ENCODE peak calls at places on chromosomes 2 and 18, in eight cellular contexts. One of them, this sample, is unnamed.

GRCh38 chr2:86787701-86788100 is 3.0 kb downstream of the CD8A start:
- DNase-seq in Peyer's patch: no peak
- DNase-seq in progenitor cell of endocrine pancreas: no peak
- DNase-seq in NB4: peak
- DNase-seq in AG09319: no peak
- DNase-seq in activated CD8-positive, alpha-beta T cell treated with anti-CD3 and anti-CD28 coated beads for 36 hours: peak
- DNase-seq in transverse colon: no peak
- DNase-seq in endothelial cell: no peak
- DNase-seq in this sample: no peak

GRCh38 chr2:201696151-201696659 is 2.2 kb downstream of the MPP4 start:
- DNase-seq in Peyer's patch: no peak
- DNase-seq in progenitor cell of endocrine pancreas: no peak
- DNase-seq in NB4: no peak
- DNase-seq in AG09319: no peak
- DNase-seq in activated CD8-positive, alpha-beta T cell treated with anti-CD3 and anti-CD28 coated beads for 36 hours: no peak
- DNase-seq in transverse colon: no peak
- DNase-seq in endothelial cell: no peak
- DNase-seq in this sample: no peak

GRCh38 chr2:230924470-230925341 is at the start of gene GPR55:
- DNase-seq in Peyer's patch: peak
- DNase-seq in progenitor cell of endocrine pancreas: no peak
- DNase-seq in NB4: peak
- DNase-seq in AG09319: no peak
- DNase-seq in activated CD8-positive, alpha-beta T cell treated with anti-CD3 and anti-CD28 coated beads for 36 hours: peak
- DNase-seq in transverse colon: peak
- DNase-seq in endothelial cell: peak
- DNase-seq in this sample: peak

GRCh38 chr2:128402921-128403670 is 84.4 kb upstream of the HS6ST1 start:
- DNase-seq in Peyer's patch: no peak
- DNase-seq in progenitor cell of endocrine pancreas: no peak
- DNase-seq in NB4: peak
- DNase-seq in AG09319: no peak
- DNase-seq in activated CD8-positive, alpha-beta T cell treated with anti-CD3 and anti-CD28 coated beads for 36 hours: no peak
- DNase-seq in transverse colon: no peak
- DNase-seq in endothelial cell: no peak
- DNase-seq in this sample: no peak

GRCh38 chr2:223460774-223461211 is 141.4 kb downstream of the SCG2 start:
- DNase-seq in Peyer's patch: no peak
- DNase-seq in progenitor cell of endocrine pancreas: no peak
- DNase-seq in NB4: peak
- DNase-seq in AG09319: no peak
- DNase-seq in activated CD8-positive, alpha-beta T cell treated with anti-CD3 and anti-CD28 coated beads for 36 hours: no peak
- DNase-seq in transverse colon: no peak
- DNase-seq in endothelial cell: no peak
- DNase-seq in this sample: no peak

GRCh38 chr2:39697480-39697879 is 31.8 kb downstream of the TMEM178A start:
- DNase-seq in Peyer's patch: no peak
- DNase-seq in progenitor cell of endocrine pancreas: no peak
- DNase-seq in NB4: no peak
- DNase-seq in AG09319: no peak
- DNase-seq in activated CD8-positive, alpha-beta T cell treated with anti-CD3 and anti-CD28 coated beads for 36 hours: no peak
- DNase-seq in transverse colon: no peak
- DNase-seq in endothelial cell: no peak
- DNase-seq in this sample: no peak

GRCh38 chr2:144374163-144374661 is 145.7 kb downstream of the ZEB2 start:
- DNase-seq in Peyer's patch: no peak
- DNase-seq in progenitor cell of endocrine pancreas: no peak
- DNase-seq in NB4: peak
- DNase-seq in AG09319: no peak
- DNase-seq in activated CD8-positive, alpha-beta T cell treated with anti-CD3 and anti-CD28 coated beads for 36 hours: no peak
- DNase-seq in transverse colon: no peak
- DNase-seq in endothelial cell: no peak
- DNase-seq in this sample: no peak

GRCh38 chr2:196481323-196481695 is 158.2 kb upstream of the CCDC150 start:
- DNase-seq in Peyer's patch: no peak
- DNase-seq in progenitor cell of endocrine pancreas: no peak
- DNase-seq in NB4: peak
- DNase-seq in AG09319: peak
- DNase-seq in activated CD8-positive, alpha-beta T cell treated with anti-CD3 and anti-CD28 coated beads for 36 hours: no peak
- DNase-seq in transverse colon: no peak
- DNase-seq in endothelial cell: no peak
- DNase-seq in this sample: no peak

GRCh38 chr18:37684590-37684989 is 119.0 kb upstream of the CELF4 start:
- DNase-seq in Peyer's patch: no peak
- DNase-seq in progenitor cell of endocrine pancreas: no peak
- DNase-seq in NB4: peak
- DNase-seq in AG09319: no peak
- DNase-seq in activated CD8-positive, alpha-beta T cell treated with anti-CD3 and anti-CD28 coated beads for 36 hours: no peak
- DNase-seq in transverse colon: no peak
- DNase-seq in endothelial cell: no peak
- DNase-seq in this sample: no peak

GRCh38 chr2:112182581-112183034 is 44.4 kb downstream of the FBLN7 start:
- DNase-seq in Peyer's patch: no peak
- DNase-seq in progenitor cell of endocrine pancreas: no peak
- DNase-seq in NB4: no peak
- DNase-seq in AG09319: no peak
- DNase-seq in activated CD8-positive, alpha-beta T cell treated with anti-CD3 and anti-CD28 coated beads for 36 hours: peak
- DNase-seq in transverse colon: no peak
- DNase-seq in endothelial cell: no peak
- DNase-seq in this sample: no peak

GRCh38 chr18:12011962-12012549 is 30.7 kb downstream of the IMPA2 start:
- DNase-seq in Peyer's patch: no peak
- DNase-seq in progenitor cell of endocrine pancreas: no peak
- DNase-seq in NB4: no peak
- DNase-seq in AG09319: no peak
- DNase-seq in activated CD8-positive, alpha-beta T cell treated with anti-CD3 and anti-CD28 coated beads for 36 hours: no peak
- DNase-seq in transverse colon: peak
- DNase-seq in endothelial cell: no peak
- DNase-seq in this sample: no peak

GRCh38 chr2:10346929-10347558 is 44.3 kb downstream of the HPCAL1 start:
- DNase-seq in Peyer's patch: peak
- DNase-seq in progenitor cell of endocrine pancreas: no peak
- DNase-seq in NB4: no peak
- DNase-seq in AG09319: no peak
- DNase-seq in activated CD8-positive, alpha-beta T cell treated with anti-CD3 and anti-CD28 coated beads for 36 hours: peak
- DNase-seq in transverse colon: no peak
- DNase-seq in endothelial cell: no peak
- DNase-seq in this sample: no peak

GRCh38 chr2:185857676-185858075 is 119.1 kb downstream of the FSIP2 start:
- DNase-seq in Peyer's patch: no peak
- DNase-seq in progenitor cell of endocrine pancreas: no peak
- DNase-seq in NB4: no peak
- DNase-seq in AG09319: no peak
- DNase-seq in activated CD8-positive, alpha-beta T cell treated with anti-CD3 and anti-CD28 coated beads for 36 hours: no peak
- DNase-seq in transverse colon: no peak
- DNase-seq in endothelial cell: no peak
- DNase-seq in this sample: no peak

GRCh38 chr2:44004735-44005602 is 9.2 kb upstream of the LRPPRC start:
- DNase-seq in Peyer's patch: no peak
- DNase-seq in progenitor cell of endocrine pancreas: no peak
- DNase-seq in NB4: no peak
- DNase-seq in AG09319: no peak
- DNase-seq in activated CD8-positive, alpha-beta T cell treated with anti-CD3 and anti-CD28 coated beads for 36 hours: no peak
- DNase-seq in transverse colon: no peak
- DNase-seq in endothelial cell: no peak
- DNase-seq in this sample: no peak

GRCh38 chr2:115162454-115163293 is 720.2 kb downstream of the DPP10 start:
- DNase-seq in Peyer's patch: no peak
- DNase-seq in progenitor cell of endocrine pancreas: peak
- DNase-seq in NB4: no peak
- DNase-seq in AG09319: no peak
- DNase-seq in activated CD8-positive, alpha-beta T cell treated with anti-CD3 and anti-CD28 coated beads for 36 hours: no peak
- DNase-seq in transverse colon: no peak
- DNase-seq in endothelial cell: peak
- DNase-seq in this sample: no peak

GRCh38 chr2:233449071-233449901 is 95.0 kb downstream of the DGKD start:
- DNase-seq in Peyer's patch: peak
- DNase-seq in progenitor cell of endocrine pancreas: peak
- DNase-seq in NB4: no peak
- DNase-seq in AG09319: no peak
- DNase-seq in activated CD8-positive, alpha-beta T cell treated with anti-CD3 and anti-CD28 coated beads for 36 hours: no peak
- DNase-seq in transverse colon: peak
- DNase-seq in endothelial cell: peak
- DNase-seq in this sample: no peak

GRCh38 chr2:186755066-186755465 is 61.2 kb downstream of the FAM171B start:
- DNase-seq in Peyer's patch: no peak
- DNase-seq in progenitor cell of endocrine pancreas: no peak
- DNase-seq in NB4: no peak
- DNase-seq in AG09319: no peak
- DNase-seq in activated CD8-positive, alpha-beta T cell treated with anti-CD3 and anti-CD28 coated beads for 36 hours: no peak
- DNase-seq in transverse colon: no peak
- DNase-seq in endothelial cell: no peak
- DNase-seq in this sample: no peak

GRCh38 chr2:151616760-151617339 is 117.4 kb downstream of the NEB start:
- DNase-seq in Peyer's patch: no peak
- DNase-seq in progenitor cell of endocrine pancreas: no peak
- DNase-seq in NB4: no peak
- DNase-seq in AG09319: no peak
- DNase-seq in activated CD8-positive, alpha-beta T cell treated with anti-CD3 and anti-CD28 coated beads for 36 hours: no peak
- DNase-seq in transverse colon: no peak
- DNase-seq in endothelial cell: no peak
- DNase-seq in this sample: no peak

GRCh38 chr2:10215393-10215935 is 87.2 kb upstream of the HPCAL1 start:
- DNase-seq in Peyer's patch: no peak
- DNase-seq in progenitor cell of endocrine pancreas: no peak
- DNase-seq in NB4: no peak
- DNase-seq in AG09319: no peak
- DNase-seq in activated CD8-positive, alpha-beta T cell treated with anti-CD3 and anti-CD28 coated beads for 36 hours: no peak
- DNase-seq in transverse colon: no peak
- DNase-seq in endothelial cell: no peak
- DNase-seq in this sample: no peak

GRCh38 chr2:175500255-175500654 is 318.7 kb upstream of the ATP5MC3 start:
- DNase-seq in Peyer's patch: no peak
- DNase-seq in progenitor cell of endocrine pancreas: no peak
- DNase-seq in NB4: no peak
- DNase-seq in AG09319: no peak
- DNase-seq in activated CD8-positive, alpha-beta T cell treated with anti-CD3 and anti-CD28 coated beads for 36 hours: no peak
- DNase-seq in transverse colon: no peak
- DNase-seq in endothelial cell: no peak
- DNase-seq in this sample: no peak

GRCh38 chr2:236745420-236746210 is 176.0 kb downstream of the ACKR3 start:
- DNase-seq in Peyer's patch: no peak
- DNase-seq in progenitor cell of endocrine pancreas: peak
- DNase-seq in NB4: no peak
- DNase-seq in AG09319: peak
- DNase-seq in activated CD8-positive, alpha-beta T cell treated with anti-CD3 and anti-CD28 coated beads for 36 hours: no peak
- DNase-seq in transverse colon: no peak
- DNase-seq in endothelial cell: no peak
- DNase-seq in this sample: no peak

GRCh38 chr18:34158881-34159690 is 65.6 kb downstream of the NOL4 start:
- DNase-seq in Peyer's patch: peak
- DNase-seq in progenitor cell of endocrine pancreas: peak
- DNase-seq in NB4: no peak
- DNase-seq in AG09319: no peak
- DNase-seq in activated CD8-positive, alpha-beta T cell treated with anti-CD3 and anti-CD28 coated beads for 36 hours: peak
- DNase-seq in transverse colon: no peak
- DNase-seq in endothelial cell: peak
- DNase-seq in this sample: no peak

GRCh38 chr2:67666386-67667053 is 269.4 kb downstream of the ETAA1 start:
- DNase-seq in Peyer's patch: no peak
- DNase-seq in progenitor cell of endocrine pancreas: no peak
- DNase-seq in NB4: no peak
- DNase-seq in AG09319: no peak
- DNase-seq in activated CD8-positive, alpha-beta T cell treated with anti-CD3 and anti-CD28 coated beads for 36 hours: no peak
- DNase-seq in transverse colon: no peak
- DNase-seq in endothelial cell: no peak
- DNase-seq in this sample: no peak
- TF ChIP-seq CTCF in Peyer's patch: no peak
- TF ChIP-seq CTCF in progenitor cell of endocrine pancreas: no peak
- TF ChIP-seq CTCF in NB4: no peak
- TF ChIP-seq CTCF in AG09319: no peak
- TF ChIP-seq CTCF in activated CD8-positive, alpha-beta T cell treated with anti-CD3 and anti-CD28 coated beads for 36 hours: no peak
- TF ChIP-seq CTCF in transverse colon: no peak
- TF ChIP-seq CTCF in endothelial cell: no peak
- TF ChIP-seq CTCF in this sample: no peak

DNA sequence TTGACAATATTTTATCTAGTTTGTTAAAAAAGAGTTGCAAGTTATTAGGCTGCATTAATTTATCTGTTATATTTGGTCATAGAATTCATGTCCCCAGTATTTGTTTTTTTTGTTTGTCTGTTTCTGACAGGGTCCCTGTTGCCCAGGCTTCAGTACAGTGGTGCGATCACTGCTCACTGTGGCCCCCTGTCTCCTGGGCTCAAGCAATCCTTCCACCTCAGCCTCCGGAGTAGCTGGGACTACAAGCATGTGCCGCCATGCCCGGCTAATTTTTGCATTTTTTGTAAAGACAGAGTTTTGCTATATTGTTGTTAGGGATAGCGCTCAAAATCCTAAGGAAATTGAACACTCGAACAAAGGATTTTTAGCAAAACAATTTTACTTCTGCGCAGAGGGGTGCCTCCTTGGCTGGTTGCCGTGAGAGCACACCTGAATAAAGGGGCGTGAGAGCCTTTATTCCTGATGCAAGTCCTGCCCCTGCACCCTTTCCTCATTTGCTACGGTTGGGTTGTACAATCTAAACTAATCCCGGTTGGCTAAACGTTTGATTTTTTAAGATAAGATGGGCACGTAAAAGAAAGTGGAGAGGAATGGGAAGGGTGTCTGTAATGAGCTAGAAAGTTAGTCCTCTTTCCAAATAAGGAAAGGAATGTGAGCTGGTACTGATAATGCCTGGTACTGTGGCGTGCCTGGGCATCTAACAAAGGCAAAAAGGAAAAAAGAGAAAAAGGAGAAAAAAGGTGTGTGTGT is 65.5 kb downstream of the COMMD1 start:
- DNase-seq in Peyer's patch: no peak
- DNase-seq in progenitor cell of endocrine pancreas: no peak
- DNase-seq in NB4: no peak
- DNase-seq in AG09319: no peak
- DNase-seq in activated CD8-positive, alpha-beta T cell treated with anti-CD3 and anti-CD28 coated beads for 36 hours: no peak
- DNase-seq in transverse colon: no peak
- DNase-seq in endothelial cell: peak
- DNase-seq in this sample: no peak
- TF ChIP-seq CTCF in Peyer's patch: no peak
- TF ChIP-seq CTCF in progenitor cell of endocrine pancreas: no peak
- TF ChIP-seq CTCF in NB4: no peak
- TF ChIP-seq CTCF in AG09319: no peak
- TF ChIP-seq CTCF in activated CD8-positive, alpha-beta T cell treated with anti-CD3 and anti-CD28 coated beads for 36 hours: no peak
- TF ChIP-seq CTCF in transverse colon: no peak
- TF ChIP-seq CTCF in endothelial cell: no peak
- TF ChIP-seq CTCF in this sample: no peak

DNA sequence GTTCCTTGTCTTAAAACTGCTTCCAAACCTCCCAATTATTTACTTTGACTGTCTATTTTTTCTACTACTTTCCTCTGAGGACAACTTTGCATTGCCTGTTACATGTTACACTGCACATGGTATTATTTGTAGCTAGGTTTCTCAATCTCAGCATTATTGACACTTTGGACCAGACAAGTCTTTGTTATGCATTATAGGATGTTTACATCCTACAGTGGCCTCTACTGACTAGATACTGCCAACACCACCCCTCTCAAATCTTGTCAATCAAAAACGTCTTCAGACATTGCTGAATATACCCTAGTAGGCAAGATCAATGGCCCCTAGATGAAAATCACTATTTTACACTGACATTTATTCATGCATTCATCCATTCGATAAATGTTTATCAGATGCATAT is 129.6 kb upstream of the DNAJC10 start:
- DNase-seq in Peyer's patch: no peak
- DNase-seq in progenitor cell of endocrine pancreas: no peak
- DNase-seq in NB4: no peak
- DNase-seq in AG09319: no peak
- DNase-seq in activated CD8-positive, alpha-beta T cell treated with anti-CD3 and anti-CD28 coated beads for 36 hours: no peak
- DNase-seq in transverse colon: no peak
- DNase-seq in endothelial cell: no peak
- DNase-seq in this sample: no peak
- TF ChIP-seq CTCF in Peyer's patch: no peak
- TF ChIP-seq CTCF in progenitor cell of endocrine pancreas: no peak
- TF ChIP-seq CTCF in NB4: no peak
- TF ChIP-seq CTCF in AG09319: no peak
- TF ChIP-seq CTCF in activated CD8-positive, alpha-beta T cell treated with anti-CD3 and anti-CD28 coated beads for 36 hours: no peak
- TF ChIP-seq CTCF in transverse colon: no peak
- TF ChIP-seq CTCF in endothelial cell: no peak
- TF ChIP-seq CTCF in this sample: no peak

GRCh38 chr2:15591692-15592463 is at the start of gene DDX1:
- DNase-seq in Peyer's patch: peak
- DNase-seq in progenitor cell of endocrine pancreas: peak
- DNase-seq in NB4: peak
- DNase-seq in AG09319: peak
- DNase-seq in activated CD8-positive, alpha-beta T cell treated with anti-CD3 and anti-CD28 coated beads for 36 hours: peak
- DNase-seq in transverse colon: peak
- DNase-seq in endothelial cell: peak
- DNase-seq in this sample: peak
- TF ChIP-seq CTCF in Peyer's patch: no peak
- TF ChIP-seq CTCF in progenitor cell of endocrine pancreas: peak
- TF ChIP-seq CTCF in NB4: no peak
- TF ChIP-seq CTCF in AG09319: no peak
- TF ChIP-seq CTCF in activated CD8-positive, alpha-beta T cell treated with anti-CD3 and anti-CD28 coated beads for 36 hours: no peak
- TF ChIP-seq CTCF in transverse colon: no peak
- TF ChIP-seq CTCF in endothelial cell: no peak
- TF ChIP-seq CTCF in this sample: no peak